ENCODE peak calls at places on chromosomes 1 and 21, in nine cellular contexts. S is activated naive CD4-positive, alpha-beta T cell treated with Interleukin-2 at 50 U/mL for 16 hours; T is NCI-H774; P is stimulated activated CD4-positive, alpha-beta T cell treated with anti-CD3 and anti-CD28 coated beads, Interleukin-12 subunit alpha, Interleukin-12 subunit beta, amount 100 ng/mL, for 4 hours; F is hepatocyte; X is midbrain; Q is substantia nigra; U is immature natural killer cell; N is activated naive CD8-positive, alpha-beta T cell treated with anti-CD3 and anti-CD28 coated beads, Interleukin-2, amount 50 U/mL, for 24 hours. J is an unnamed sample.

GRCh38 chr21:18155508-18156193 is 89.0 kb upstream of the CHODL start:
- DNase-seq in S (no peak), T (no peak), P (no peak), F (no peak), X (no peak), Q (no peak), U (peak; percentile 58), N (no peak), J (no peak)

GRCh38 chr1:17792421-17792820 is 37.3 kb downstream of the ACTL8 start:
- DNase-seq in S (no peak), T (no peak), P (no peak), F (no peak), X (no peak), Q (no peak), U (no peak), N (no peak), J (no peak)

GRCh38 chr1:170262540-170262939 is 116.8 kb downstream of the NTMT2 start:
- DNase-seq in S (no peak), T (no peak), P (no peak), F (no peak), X (no peak), Q (no peak), U (no peak), N (no peak), J (no peak)

GRCh38 chr1:5455056-5455455 is 537.2 kb downstream of the NPHP4 start:
- DNase-seq in S (no peak), T (no peak), P (no peak), F (no peak), X (no peak), Q (no peak), U (no peak), N (no peak), J (no peak)

GRCh38 chr1:230145953-230146476 is 79.0 kb downstream of the GALNT2 start:
- DNase-seq in S (no peak), T (no peak), P (no peak), F (no peak), X (peak; percentile 15), Q (no peak), U (no peak), N (no peak), J (no peak)

GRCh38 chr1:240244968-240245628 is 153.4 kb downstream of the FMN2 start:
- DNase-seq in S (no peak), T (no peak), P (no peak), F (no peak), X (no peak), Q (no peak), U (no peak), N (no peak), J (no peak)

GRCh38 chr1:203572134-203572625 is 54.5 kb upstream of the ATP2B4 start:
- DNase-seq in S (no peak), T (no peak), P (no peak), F (peak; percentile 55), X (no peak), Q (no peak), U (no peak), N (no peak), J (no peak)

GRCh38 chr21:42221581-42222345 is 2.8 kb downstream of the ABCG1 start:
- DNase-seq in S (no peak), T (no peak), P (no peak), F (no peak), X (peak; percentile 44), Q (no peak), U (no peak), N (no peak), J (no peak)

GRCh38 chr1:192580351-192580962 is 4.9 kb downstream of the RGS1 start:
- DNase-seq in S (no peak), T (no peak), P (no peak), F (peak; percentile 49), X (peak; percentile 30), Q (no peak), U (peak; percentile 39), N (no peak), J (no peak)

GRCh38 chr1:29687601-29688244 is 451.4 kb downstream of the PTPRU start:
- DNase-seq in S (no peak), T (no peak), P (no peak), F (no peak), X (no peak), Q (no peak), U (no peak), N (no peak), J (no peak)

GRCh38 chr1:17594026-17594425 is 54.5 kb downstream of the ARHGEF10L start:
- DNase-seq in S (no peak), T (no peak), P (no peak), F (no peak), X (no peak), Q (no peak), U (no peak), N (no peak), J (no peak)

GRCh38 chr1:51231121-51231520 is 5.0 kb upstream of the RNF11 start:
- DNase-seq in S (no peak), T (no peak), P (no peak), F (no peak), X (no peak), Q (no peak), U (no peak), N (no peak), J (no peak)

GRCh38 chr1:16172964-16173446 is 17.1 kb upstream of the EPHA2 start:
- DNase-seq in S (no peak), T (no peak), P (no peak), F (peak; percentile 81), X (no peak), Q (no peak), U (no peak), N (no peak), J (no peak)

J was measured in stimulated activated naive CD8-positive, alpha-beta T cell treated with anti-CD3 and anti-CD28 coated beads, Interleukin-15, Interleukin-2, amounts not matched to agents 100 U/mL and 50 U/mL, for 24 hours.